ENCODE peak calls at places on chromosomes 6 and 20, in nine cellular contexts. U, N, G, A, X, M, J, C and B are unnamed samples.

GRCh38 chr6:157019115-157019628 is 242.0 kb downstream of the ARID1B start:
- DNase-seq in U (no peak), N (peak; percentile 23), G (no peak), A (no peak), X (no peak), M (peak; percentile 26), J (no peak), C (no peak), B (no peak)

GRCh38 chr6:158149641-158150040 is 18.4 kb downstream of the SERAC1 start:
- DNase-seq in U (peak; percentile 32), N (peak; percentile 70), G (no peak), A (peak; percentile 61), X (no peak), M (no peak), J (no peak), C (no peak), B (no peak)

GRCh38 chr20:43824699-43825402 is 89.8 kb upstream of the TOX2 start:
- DNase-seq in U (no peak), N (peak; percentile 45), G (no peak), A (peak; percentile 26), X (no peak), M (no peak), J (no peak), C (peak; percentile 59), B (no peak)

GRCh38 chr6:157196391-157196790 is 126.9 kb downstream of the TMEM242 start:
- DNase-seq in U (no peak), N (no peak), G (no peak), A (no peak), X (no peak), M (no peak), J (no peak), C (no peak), B (no peak)

GRCh38 chr6:14129572-14129971 is 12.0 kb downstream of the CD83 start:
- DNase-seq in U (peak; percentile 49), N (peak; percentile 63), G (peak; percentile 28), A (peak; percentile 48), X (peak; percentile 25), M (peak; percentile 49), J (no peak), C (peak; percentile 84), B (no peak)

GRCh38 chr6:22250486-22250885 is 46.4 kb downstream of the PRL start:
- DNase-seq in U (no peak), N (no peak), G (no peak), A (no peak), X (no peak), M (no peak), J (no peak), C (peak; percentile 79), B (no peak)

GRCh38 chr6:5553767-5554166 is 292.5 kb downstream of the FARS2 start:
- DNase-seq in U (no peak), N (no peak), G (no peak), A (no peak), X (no peak), M (peak; percentile 29), J (no peak), C (no peak), B (no peak)

GRCh38 chr6:63740709-63741108 is 105.1 kb downstream of the PHF3 start:
- DNase-seq in U (peak; percentile 20), N (peak; percentile 80), G (no peak), A (peak; percentile 84), X (no peak), M (no peak), J (no peak), C (no peak), B (no peak)

GRCh38 chr6:160679402-160679769 is 15.3 kb upstream of the LPA start:
- DNase-seq in U (no peak), N (no peak), G (peak; percentile 16), A (no peak), X (peak; percentile 70), M (no peak), J (no peak), C (peak; percentile 81), B (no peak)

GRCh38 chr20:38303908-38304379 is at the start of gene BPI:
- DNase-seq in U (no peak), N (no peak), G (peak; percentile 27), A (no peak), X (no peak), M (no peak), J (no peak), C (no peak), B (no peak)

GRCh38 chr6:147170269-147170668 is 33.9 kb upstream of the STXBP5 start:
- DNase-seq in U (peak; percentile 82), N (peak; percentile 85), G (no peak), A (peak; percentile 78), X (no peak), M (no peak), J (no peak), C (no peak), B (no peak)

GRCh38 chr6:127570739-127571389 is 6.1 kb upstream of the C6orf58 start:
- DNase-seq in U (no peak), N (no peak), G (no peak), A (peak; percentile 61), X (no peak), M (peak; percentile 7), J (no peak), C (no peak), B (no peak)

GRCh38 chr6:170173416-170173990 is 117.4 kb downstream of the DLL1 start:
- DNase-seq in U (no peak), N (no peak), G (no peak), A (no peak), X (no peak), M (no peak), J (no peak), C (peak; percentile 36), B (peak; percentile 51)

GRCh38 chr6:35547666-35548065 is 35.0 kb upstream of the TULP1 start:
- DNase-seq in U (no peak), N (no peak), G (no peak), A (no peak), X (no peak), M (no peak), J (no peak), C (no peak), B (no peak)

GRCh38 chr20:44204156-44204831 is 6.3 kb downstream of the OSER1 start:
- DNase-seq in U (peak; percentile 74), N (peak; percentile 93), G (no peak), A (peak; percentile 93), X (no peak), M (no peak), J (no peak), C (no peak), B (no peak)

GRCh38 chr6:15769471-15770088 is 106.8 kb upstream of the DTNBP1 start:
- DNase-seq in U (no peak), N (no peak), G (no peak), A (no peak), X (no peak), M (no peak), J (no peak), C (no peak), B (no peak)

GRCh38 chr20:47789081-47789998 is 4.1 kb upstream of the SULF2 start:
- DNase-seq in U (no peak), N (no peak), G (no peak), A (no peak), X (no peak), M (no peak), J (no peak), C (no peak), B (no peak)

DNA sequence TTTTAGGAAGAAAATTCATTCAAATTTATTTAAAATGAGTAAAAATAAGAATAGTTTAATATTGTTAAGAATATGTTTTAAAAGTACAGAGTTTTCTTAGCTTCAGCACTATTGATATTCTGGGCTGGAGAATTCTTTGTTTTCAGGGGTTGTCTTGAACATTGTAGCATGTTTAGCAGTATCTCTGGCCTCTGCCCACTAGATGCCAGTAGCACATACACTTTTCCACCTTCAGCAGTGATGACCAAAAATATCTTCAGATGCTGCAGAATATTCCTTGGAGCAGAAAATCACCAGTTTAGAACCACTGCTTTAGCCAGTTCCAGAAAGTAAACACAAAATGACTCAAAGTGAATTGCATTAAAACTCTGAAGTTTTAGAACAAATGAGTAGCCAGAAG is 19.4 kb upstream of the SDHAF4 start:
- DNase-seq in U (no peak), N (peak; percentile 47), G (no peak), A (no peak), X (no peak), M (no peak), J (no peak), C (no peak), B (no peak)
- TF ChIP-seq CTCF in U (peak; percentile 46), N (peak; percentile 67), G (no peak), A (peak; percentile 23), X (peak; percentile 51), M (no peak), J (no peak), C (peak; percentile 72), B (peak; percentile 55)

GRCh38 chr6:113854531-113855499 is 2.3 kb upstream of the MARCKS start:
- DNase-seq in U (peak; percentile 63), N (peak; percentile 65), G (peak; percentile 71), A (peak; percentile 50), X (peak; percentile 67), M (peak; percentile 87), J (peak; percentile 86), C (peak; percentile 92), B (peak; percentile 94)
- TF ChIP-seq CTCF in U (no peak), N (peak; percentile 44), G (no peak), A (no peak), X (peak; percentile 33), M (no peak), J (no peak), C (peak; percentile 53), B (peak; percentile 28)

DNA sequence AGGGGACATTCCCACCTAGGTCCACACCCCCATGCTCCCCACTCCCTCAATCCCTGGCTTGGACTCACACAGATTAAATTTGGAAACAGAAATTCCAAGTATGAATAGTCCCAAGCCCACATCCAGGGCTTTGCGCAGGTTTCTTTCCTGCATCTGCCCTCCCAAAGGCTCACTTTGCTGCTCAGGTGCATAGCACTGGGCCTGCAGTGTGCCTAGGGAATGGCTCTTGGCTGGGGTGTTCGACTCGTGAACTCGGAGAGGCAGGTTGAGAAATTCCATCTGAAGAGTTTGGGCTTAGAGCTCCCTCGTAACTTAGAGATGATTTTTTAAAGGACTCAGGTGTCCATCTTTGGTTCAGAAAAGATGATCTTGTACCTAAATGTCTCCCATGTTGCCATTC is 14.8 kb upstream of the SF3B5 start:
- DNase-seq in U (no peak), N (no peak), G (no peak), A (no peak), X (no peak), M (no peak), J (no peak), C (no peak), B (no peak)
- TF ChIP-seq CTCF in U (no peak), N (no peak), G (no peak), A (no peak), X (no peak), M (no peak), J (no peak), C (no peak), B (no peak)

DNA sequence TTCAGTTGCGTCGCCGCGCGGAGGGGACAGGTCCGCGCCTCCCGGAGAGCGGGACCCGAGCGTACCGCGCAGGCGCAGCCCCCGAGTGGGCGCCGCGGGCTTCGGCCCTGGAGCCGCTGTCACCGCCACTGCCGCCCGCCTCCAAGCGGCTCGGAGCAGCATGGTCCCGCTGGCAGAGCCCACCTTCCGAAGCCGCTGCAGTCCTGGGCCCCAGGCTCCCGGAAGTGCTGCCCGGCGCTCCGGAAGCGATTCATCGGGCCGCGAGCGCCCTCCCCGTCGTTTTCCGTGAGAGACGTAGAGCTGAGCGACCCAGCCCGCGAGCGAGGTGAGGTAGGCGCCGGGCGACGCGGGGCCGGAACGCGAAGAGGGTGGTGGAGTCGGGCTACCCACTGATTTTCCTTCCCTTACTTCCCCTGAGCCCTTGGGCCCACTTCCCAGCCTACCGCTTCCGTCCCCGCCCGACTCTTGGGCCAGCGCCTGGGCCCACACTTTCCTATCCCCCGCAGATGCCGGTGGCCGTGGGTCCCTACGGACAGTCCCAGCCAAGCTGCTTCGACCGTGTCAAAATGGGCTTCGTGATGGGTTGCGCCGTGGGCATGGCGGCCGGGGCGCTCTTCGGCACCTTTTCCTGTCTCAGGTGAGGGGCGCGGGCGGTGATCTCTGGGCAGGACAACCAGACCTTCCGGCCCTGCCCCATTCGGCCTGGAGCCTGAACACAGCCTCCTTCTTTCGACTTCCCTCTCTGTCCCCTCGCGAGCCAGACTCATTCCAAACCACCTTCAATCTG is at the start of the genes NFS1 and ROMO1:
- DNase-seq in U (peak; percentile 41), N (peak; percentile 77), G (peak; percentile 86), A (peak; percentile 78), X (peak; percentile 80), M (peak; percentile 93), J (peak; percentile 91), C (peak; percentile 96), B (peak; percentile 94)
- TF ChIP-seq CTCF in U (peak; percentile 24), N (peak; percentile 58), G (peak; percentile 39), A (no peak), X (peak; percentile 50), M (no peak), J (peak; percentile 24), C (no peak), B (peak; percentile 26)